ENCODE peak calls at places on chromosomes 6 and 20, in seven cellular contexts. U is aorta, Q is lower lobe of right lung, F is keratinocyte, Z is heart left ventricle, Y is Peyer's patch, S is A549. E is an unnamed sample. For H3K9me3 and H3K4me1, the result is how much of the 10 kb centered on the place peaks cover.

GRCh38 chr20:39631557-39631956 is 669.4 kb downstream of the DHX35 start:
- DNase-seq in Q (no peak), S (no peak), F (peak), Y (no peak), Z (no peak), U (no peak), E (no peak)

GRCh38 chr6:135576055-135576454 is 78.5 kb upstream of the AHI1 start:
- DNase-seq in Y (no peak), F (no peak), U (no peak), S (peak), Q (no peak), Z (no peak), E (no peak)

GRCh38 chr6:87237804-87238203 is 82.4 kb downstream of the ZNF292 start:
- DNase-seq in F (no peak), Q (no peak), Y (no peak), S (peak), U (no peak), Z (no peak), E (peak)

GRCh38 chr6:127177030-127177928 is 58.8 kb downstream of the RSPO3 start:
- DNase-seq in U (no peak), S (no peak), F (no peak), Z (no peak), Q (no peak), Y (no peak), E (no peak)

GRCh38 chr20:12847862-12848261 is 160.9 kb upstream of the SPTLC3 start:
- DNase-seq in Y (no peak), U (no peak), Q (no peak), S (no peak), F (no peak), Z (no peak), E (peak)

GRCh38 chr20:54067606-54068174 is 2.7 kb downstream of the BCAS1 start:
- DNase-seq in U (no peak), Y (peak), F (peak), Z (no peak), S (peak), Q (peak), E (no peak)

GRCh38 chr6:33490198-33490597 is 35.8 kb downstream of the ZBTB9 start:
- DNase-seq in Z (no peak), U (no peak), Q (no peak), Y (no peak), S (peak), F (no peak), E (no peak)

GRCh38 chr6:87078983-87079616 is 15.8 kb downstream of the CGA start:
- DNase-seq in F (peak), S (peak), Z (peak), Q (peak), U (peak), Y (peak), E (peak)

GRCh38 chr6:42338573-42339218 is 113.0 kb downstream of the TRERF1 start:
- DNase-seq in Z (no peak), Y (no peak), Q (no peak), U (no peak), F (peak), S (peak), E (no peak)

GRCh38 chr6:64310214-64310613 is 674.6 kb downstream of the PHF3 start:
- DNase-seq in Z (no peak), Y (no peak), U (no peak), Q (no peak), F (no peak), S (no peak), E (no peak)

GRCh38 chr6:80690611-80691090 is 584.2 kb downstream of the BCKDHB start:
- DNase-seq in Y (no peak), S (no peak), F (no peak), Z (no peak), U (no peak), Q (no peak), E (no peak)

GRCh38 chr6:125149256-125150144 is 4.1 kb upstream of the TPD52L1 start:
- DNase-seq in U (no peak), Q (no peak), Y (no peak), F (no peak), Z (no peak), S (no peak), E (no peak)

GRCh38 chr20:25669826-25670422 is 26.7 kb downstream of the ZNF337 start:
- DNase-seq in U (no peak), Y (no peak), Z (no peak), Q (no peak), S (peak), F (peak), E (peak)

GRCh38 chr20:8855315-8855714 is 213.6 kb upstream of the PLCB4 start:
- DNase-seq in Y (no peak), F (no peak), S (no peak), U (no peak), Q (no peak), Z (no peak), E (no peak)

GRCh38 chr6:145814035-145814500 is 527 bp downstream of the FBXO30 start:
- DNase-seq in U (peak), Z (peak), Q (peak), Y (no peak), F (no peak), S (peak), E (no peak)

GRCh38 chr6:49856282-49856681 is 10.1 kb downstream of the CRISP1 start:
- DNase-seq in Y (no peak), Q (no peak), U (no peak), S (no peak), Z (no peak), F (no peak), E (no peak)

GRCh38 chr20:22586645-22587310 is 2.4 kb upstream of the FOXA2 start:
- DNase-seq in S (peak), Q (peak), Y (peak), U (peak), F (no peak), Z (no peak), E (no peak)

GRCh38 chr6:56246941-56247653 is at the start of gene COL21A1:
- DNase-seq in Y (peak), S (peak), Z (peak), Q (peak), U (peak), F (no peak), E (peak)

GRCh38 chr20:5797843-5798462 is 47.8 kb downstream of the SHLD1 start:
- DNase-seq in F (no peak), Q (peak), S (no peak), U (no peak), Z (no peak), Y (no peak), E (no peak)

GRCh38 chr6:103101267-103101666 is 1707.8 kb downstream of the GRIK2 start:
- DNase-seq in Y (no peak), S (no peak), Z (no peak), Q (no peak), F (no peak), U (no peak), E (no peak)

GRCh38 chr20:53853451-53853713 is 217.0 kb downstream of the BCAS1 start:
- DNase-seq in U (no peak), S (no peak), Z (no peak), Y (no peak), F (no peak), Q (no peak), E (no peak)

GRCh38 chr6:105985816-105986632 is 100.1 kb upstream of the PRDM1 start:
- DNase-seq in U (no peak), Q (peak), F (no peak), Z (peak), S (no peak), Y (no peak), E (no peak)

GRCh38 chr6:7691021-7691420 is 34.9 kb upstream of the BMP6 start:
- DNase-seq in Q (no peak), Z (no peak), F (no peak), U (no peak), S (no peak), Y (no peak), E (no peak)

GRCh38 chr6:36386495-36387439 is 702 bp downstream of the ETV7 start:
- DNase-seq in Q (peak), S (peak), Z (no peak), U (peak), F (no peak), Y (peak), E (peak)

GRCh38 chr20:52049001-52049731 is 142.4 kb downstream of the ZFP64 start:
- DNase-seq in Z (no peak), F (no peak), Q (no peak), Y (no peak), S (no peak), U (no peak), E (peak)

GRCh38 chr20:5504061-5504739 is 187.4 kb upstream of the PROKR2 start:
- DNase-seq in Y (peak), Z (peak), Q (peak), S (no peak), U (peak), F (no peak), E (no peak)

GRCh38 chr6:119343167-119343566 is 6.4 kb downstream of the MAN1A1 start:
- DNase-seq in U (no peak), Z (no peak), S (no peak), Q (no peak), Y (no peak), F (no peak), E (no peak)

GRCh38 chr20:37622728-37623127 is 71.1 kb upstream of the CTNNBL1 start:
- DNase-seq in Y (no peak), Q (no peak), U (no peak), F (no peak), Z (no peak), S (no peak), E (no peak)

GRCh38 chr20:39206899-39207564 is 244.9 kb downstream of the DHX35 start:
- DNase-seq in Y (no peak), S (no peak), Z (no peak), U (no peak), Q (no peak), F (no peak), E (no peak)

GRCh38 chr20:10414982-10415650 is 18.9 kb downstream of the MKKS start:
- DNase-seq in Y (no peak), F (peak), S (peak), Z (no peak), Q (no peak), U (no peak), E (peak)

GRCh38 chr6:44245912-44246662 is 814 bp upstream of the HSP90AB1 start:
- DNase-seq in Y (peak), Q (peak), U (peak), Z (peak), F (no peak), S (peak), E (peak)

GRCh38 chr20:10654630-10655029 is 19.2 kb downstream of the JAG1 start:
- DNase-seq in F (no peak), Z (no peak), Q (no peak), S (no peak), U (peak), Y (no peak), E (no peak)

GRCh38 chr6:81308577-81309279 is 443.8 kb downstream of the TENT5A start:
- DNase-seq in S (no peak), Z (no peak), F (no peak), Q (no peak), Y (no peak), U (no peak), E (no peak)

GRCh38 chr6:138863331-138863730 is 67.4 kb downstream of the ECT2L start:
- DNase-seq in U (no peak), Y (no peak), Q (no peak), F (no peak), Z (no peak), S (no peak), E (no peak)

DNA sequence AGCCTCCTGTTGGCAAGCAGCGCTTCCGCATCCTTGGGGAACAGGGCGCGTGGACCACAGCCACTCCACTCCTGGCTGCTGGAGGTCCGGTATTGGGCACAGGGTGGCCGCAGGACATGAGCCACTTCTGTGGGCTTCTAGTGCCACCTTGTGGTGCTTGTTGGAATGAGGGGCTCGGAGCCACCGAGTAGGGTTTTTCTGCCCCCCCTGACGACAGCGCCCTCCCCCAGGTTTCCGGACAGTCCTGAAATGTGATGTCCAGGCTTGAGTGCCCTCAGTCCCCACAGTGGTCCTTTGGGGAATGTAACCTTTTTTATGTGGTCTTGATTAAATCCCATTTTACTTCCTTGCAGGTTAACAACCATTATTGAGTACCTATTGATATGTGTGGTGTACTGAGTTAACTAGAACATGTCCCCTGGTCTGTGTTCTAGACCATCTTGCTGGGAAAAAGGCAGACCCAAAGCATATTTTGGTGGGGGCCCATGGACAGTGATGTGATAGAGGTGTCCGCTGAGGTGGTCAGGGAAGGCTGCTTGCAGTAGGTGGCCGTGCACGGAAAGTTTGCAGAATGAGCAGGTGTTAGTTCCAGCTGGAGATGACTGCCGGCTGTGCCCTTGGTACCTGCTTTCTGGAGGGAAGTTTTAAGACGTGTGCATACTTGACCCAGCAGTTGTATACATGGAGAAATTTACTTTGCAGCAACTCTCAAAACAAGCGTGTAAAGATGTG is 70.0 kb downstream of the PTPN1 start:
- DNase-seq in F (no peak), S (peak), Y (peak), U (peak), Q (peak), Z (peak), E (peak)
- H3K9me3 ChIP-seq in F (under half), S (under half), Y (under half), U (under half), Q (under half), Z (under half), E (under half)

GRCh38 chr20:63252157-63252780 is 2.0 kb downstream of the NKAIN4 start:
- DNase-seq in F (no peak), S (no peak), Q (no peak), U (no peak), Z (no peak), Y (no peak), E (no peak)

GRCh38 chr20:63253438-63254236 is 626 bp downstream of the NKAIN4 start:
- DNase-seq in Q (no peak), Y (no peak), Z (peak), U (no peak), S (no peak), F (no peak), E (no peak)

GRCh38 chr20:63253065-63253437 is 1.2 kb downstream of the NKAIN4 start:
- DNase-seq in Y (no peak), Q (no peak), S (no peak), U (no peak), F (no peak), Z (no peak), E (no peak)

GRCh38 chr20:63254536-63255384 is 497 bp upstream of the NKAIN4 start:
- DNase-seq in Q (no peak), S (no peak), Y (no peak), F (no peak), Z (no peak), U (no peak), E (no peak)

DNA sequence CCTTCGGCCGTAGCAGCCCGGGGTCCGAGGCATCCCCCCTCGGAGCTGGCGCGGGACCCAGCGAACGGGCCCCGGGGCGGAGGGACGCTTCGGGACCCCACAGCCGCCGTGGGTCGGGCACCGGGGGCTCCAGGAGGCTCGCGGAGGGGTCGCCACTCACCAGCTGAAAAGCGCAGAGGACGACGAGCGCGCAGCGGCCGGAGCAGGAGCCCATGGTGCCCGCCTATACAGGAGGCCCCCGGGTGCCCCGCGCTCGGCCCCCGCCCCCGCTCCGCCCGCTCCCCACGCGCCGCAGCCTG is at the start of gene NKAIN4:
- DNase-seq in F (no peak), S (no peak), Y (no peak), Z (no peak), Q (no peak), U (no peak), E (no peak)
- H3K4me3 ChIP-seq in F (peak), S (peak), Y (peak), Z (peak), Q (peak), U (no peak), E (no peak)

GRCh38 chr20:24589845-24590192 is 120.4 kb downstream of the SYNDIG1 start:
- DNase-seq in S (no peak), F (no peak), U (no peak), Q (no peak), Y (no peak), Z (no peak), E (no peak)
- H3K4me1 ChIP-seq in S (under half), F (under half), U (under half), Q (under half), Y (under half), Z (under half), E (under half)

DNA sequence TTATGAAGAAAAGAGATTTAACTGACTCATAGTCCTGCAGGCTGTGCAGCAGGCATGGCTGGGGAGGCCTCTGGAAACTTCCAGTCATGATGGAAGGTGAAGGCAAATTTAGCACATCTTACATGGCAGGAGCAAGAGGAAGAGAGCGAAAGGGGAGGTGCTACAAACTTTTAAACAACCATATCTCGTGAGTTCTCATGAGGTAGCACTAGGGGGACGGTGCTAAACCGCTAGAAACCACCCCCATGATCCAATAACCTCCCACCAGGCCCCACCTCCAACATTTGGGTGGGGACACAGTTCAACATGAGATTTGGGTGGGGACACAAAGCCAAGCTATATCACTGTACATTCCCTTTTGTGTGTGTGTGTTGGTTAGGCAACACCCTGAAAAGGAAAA is 209.9 kb downstream of the TMEM242 start:
- DNase-seq in S (no peak), Q (no peak), Y (no peak), Z (no peak), U (no peak), F (no peak), E (no peak)
- H3K9me3 ChIP-seq in S (under half), Q (under half), Y (under half), Z (under half), U (under half), F (under half), E (under half)

E was measured in HAP-1.